ENCODE peak calls at places on chromosomes 12 and 14, in five cellular contexts. G is esophagus squamous epithelium, O is RWPE2, T is PC-3, D is psoas muscle. R is an unnamed sample.

GRCh38 chr12:8681129-8681902 is 16.5 kb upstream of the RIMKLB start:
- DNase-seq in G (no peak), O (peak; percentile 60), D (no peak), T (no peak), R (peak; percentile 69)

GRCh38 chr14:20247651-20248246 is 8.7 kb downstream of the OR11H4 start:
- DNase-seq in T (peak; percentile 66), O (no peak), G (no peak), D (no peak), R (peak; percentile 33)

GRCh38 chr12:46841891-46842290 is 16.1 kb upstream of the SLC38A4 start:
- DNase-seq in O (no peak), G (no peak), T (no peak), D (no peak), R (no peak)

GRCh38 chr12:68370667-68371066 is 38.5 kb upstream of the MDM1 start:
- DNase-seq in T (no peak), D (no peak), O (no peak), G (no peak), R (no peak)

GRCh38 chr14:62003701-62004100 is 241.5 kb downstream of the SNAPC1 start:
- DNase-seq in D (no peak), T (peak; percentile 85), G (no peak), O (no peak), R (no peak)

GRCh38 chr12:131808744-131809371 is 19.3 kb upstream of the MMP17 start:
- DNase-seq in T (no peak), G (no peak), D (peak; percentile 77), O (no peak), R (no peak)

GRCh38 chr12:112848338-112848715 is 56.8 kb downstream of the RPH3A start:
- DNase-seq in G (no peak), O (no peak), T (no peak), D (no peak), R (no peak)

GRCh38 chr12:19916982-19917381 is 451.4 kb upstream of the PDE3A start:
- DNase-seq in O (no peak), T (no peak), G (no peak), D (no peak), R (no peak)

GRCh38 chr12:2801044-2801783 is 6.4 kb downstream of the FKBP4 start:
- DNase-seq in O (no peak), T (no peak), D (no peak), G (no peak), R (no peak)

GRCh38 chr14:71426001-71426400 is 506.2 kb upstream of the RGS6 start:
- DNase-seq in D (no peak), T (no peak), O (no peak), G (no peak), R (no peak)
- TF ChIP-seq CTCF in D (no peak), T (no peak), O (no peak), G (no peak), R (no peak)

DNA sequence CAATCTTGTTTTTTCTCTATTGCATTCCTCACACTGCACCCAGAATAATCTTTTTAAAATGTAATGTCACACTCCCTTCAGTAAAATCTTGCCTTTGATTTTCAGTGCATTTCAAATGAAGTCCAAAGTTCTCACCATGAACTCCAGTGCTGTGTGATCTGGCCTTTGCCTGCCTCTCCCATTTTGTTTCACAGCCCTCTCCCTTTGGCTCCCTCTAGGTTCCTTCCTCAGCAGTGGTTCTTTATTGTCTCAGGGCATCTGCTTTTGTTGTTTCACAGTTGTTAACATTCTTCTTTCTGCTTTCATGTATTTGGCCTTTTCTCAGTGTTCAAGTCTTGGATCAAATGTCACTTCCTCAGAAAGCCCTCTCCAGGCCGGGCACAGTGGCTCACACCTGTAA is 84.5 kb upstream of the AMN1 start:
- DNase-seq in G (no peak), D (no peak), O (no peak), T (no peak), R (no peak)
- H3K27ac ChIP-seq in G (no peak overlapping the region), D (no peak overlapping the region), O (no peak overlapping the region), T (no peak overlapping the region), R (no peak overlapping the region)

DNA sequence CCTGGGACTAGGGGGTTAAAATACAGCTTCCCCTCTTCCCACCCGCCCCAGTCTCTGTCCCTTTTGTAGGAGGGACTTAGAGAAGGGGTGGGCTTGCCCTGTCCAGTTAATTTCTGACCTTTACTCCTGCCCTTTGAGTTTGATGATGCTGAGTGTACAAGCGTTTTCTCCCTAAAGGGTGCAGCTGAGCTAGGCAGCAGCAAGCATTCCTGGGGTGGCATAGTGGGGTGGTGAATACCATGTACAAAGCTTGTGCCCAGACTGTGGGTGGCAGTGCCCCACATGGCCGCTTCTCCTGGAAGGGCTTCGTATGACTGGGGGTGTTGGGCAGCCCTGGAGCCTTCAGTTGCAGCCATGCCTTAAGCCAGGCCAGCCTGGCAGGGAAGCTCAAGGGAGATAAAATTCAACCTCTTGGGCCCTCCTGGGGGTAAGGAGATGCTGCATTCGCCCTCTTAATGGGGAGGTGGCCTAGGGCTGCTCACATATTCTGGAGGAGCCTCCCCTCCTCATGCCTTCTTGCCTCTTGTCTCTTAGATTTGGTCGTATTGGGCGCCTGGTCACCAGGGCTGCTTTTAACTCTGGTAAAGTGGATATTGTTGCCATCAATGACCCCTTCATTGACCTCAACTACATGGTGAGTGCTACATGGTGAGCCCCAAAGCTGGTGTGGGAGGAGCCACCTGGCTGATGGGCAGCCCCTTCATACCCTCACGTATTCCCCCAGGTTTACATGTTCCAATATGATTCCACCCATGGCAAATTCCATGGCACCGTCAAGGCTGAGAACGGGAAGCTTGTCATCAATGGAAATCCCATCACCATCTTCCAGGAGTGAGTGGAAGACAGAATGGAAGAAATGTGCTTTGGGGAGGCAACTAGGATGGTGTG is 1.9 kb downstream of the GAPDH start:
- DNase-seq in T (no peak), O (no peak), G (no peak), D (no peak), R (no peak)
- TF ChIP-seq CTCF in T (no peak), O (no peak), G (no peak), D (no peak), R (no peak)

DNA sequence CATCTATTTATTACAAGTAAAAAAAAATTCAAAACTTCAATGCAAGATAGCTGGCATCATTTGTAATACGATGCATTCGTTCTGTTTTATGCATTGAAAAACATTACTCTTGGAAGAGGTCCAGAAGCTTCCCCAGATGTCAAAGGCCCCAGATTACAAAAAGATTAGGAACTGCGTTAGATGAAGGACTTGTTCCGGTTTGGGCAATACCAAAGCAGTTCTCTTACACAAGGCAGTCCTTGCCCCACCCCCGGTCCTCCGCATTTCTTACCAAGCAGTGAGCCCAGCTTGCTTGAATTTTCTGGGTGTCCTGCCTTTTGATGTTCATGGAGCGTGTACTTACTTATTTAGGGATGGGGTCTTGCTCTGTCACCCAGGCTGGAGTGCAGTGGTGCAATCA is 4.8 kb upstream of the HVCN1 start:
- DNase-seq in O (no peak), G (no peak), D (no peak), T (no peak), R (no peak)
- H3K27ac ChIP-seq in O (no peak overlapping the region), G (no peak overlapping the region), D (no peak overlapping the region), T (no peak overlapping the region), R (no peak overlapping the region)

DNA sequence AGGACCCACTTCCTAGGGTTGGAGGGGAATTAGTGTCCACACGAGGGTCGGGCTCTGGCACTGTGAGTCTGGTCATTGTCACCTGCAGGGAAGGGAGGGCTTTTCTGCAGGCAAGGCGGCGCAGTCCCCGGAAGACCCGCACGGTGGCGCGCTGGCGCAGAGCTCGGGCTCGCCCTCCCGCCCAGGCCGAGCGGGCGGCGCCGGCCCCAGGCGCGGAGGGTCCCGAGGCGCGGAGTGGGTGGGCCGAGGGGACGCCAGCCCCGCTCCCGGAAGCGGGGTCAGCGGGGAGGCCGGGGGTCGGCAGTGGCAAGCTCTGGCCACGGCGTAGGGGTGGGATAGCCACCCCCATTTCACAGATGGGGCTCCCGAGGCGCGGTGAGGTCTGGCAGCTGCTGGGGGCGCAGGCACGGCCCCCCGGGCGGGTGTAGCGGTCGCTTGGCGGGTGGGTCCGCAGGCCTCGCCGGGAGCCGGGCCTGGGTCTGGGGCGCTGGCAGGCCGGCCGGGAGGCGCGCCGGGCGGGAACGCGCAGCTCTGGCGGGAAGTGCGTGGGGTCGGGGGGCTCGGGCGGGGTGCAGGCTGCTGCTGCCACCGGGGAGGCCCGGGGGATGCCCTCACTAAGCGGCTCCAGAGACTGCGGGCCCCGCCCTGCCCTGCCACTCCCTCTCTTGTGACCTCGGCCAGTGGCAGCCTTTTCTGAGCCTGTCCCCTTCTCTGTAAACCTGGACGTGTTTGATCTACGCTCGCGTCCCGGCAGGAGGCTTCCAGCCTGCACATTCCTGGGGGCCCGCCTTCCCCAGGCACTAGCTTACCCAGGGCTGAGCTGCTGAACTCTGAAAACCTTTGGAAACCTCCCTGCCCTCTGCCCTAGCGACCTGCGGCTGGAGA is 46.1 kb downstream of the CYP46A1 start:
- DNase-seq in O (peak; percentile 61), D (peak; percentile 84), G (no peak), T (peak; percentile 76), R (peak; percentile 60)
- TF ChIP-seq CTCF in O (peak; percentile 99), D (peak; percentile 90), G (peak; percentile 76), T (peak; percentile 82), R (peak; percentile 88)

GRCh38 chr12:48118491-48118890 is 673 bp upstream of the PFKM start:
- DNase-seq in D (no peak), T (peak; percentile 15), G (no peak), O (no peak), R (no peak)
- H3K27ac ChIP-seq in D (no peak overlapping the region), T (no peak overlapping the region), G (no peak overlapping the region), O (no peak overlapping the region), R (no peak overlapping the region)

R was measured in RWPE1.